ENCODE peak calls at places on chromosomes 16 and 17, in six cellular contexts. One of them, this sample, is unnamed.

GRCh38 chr16:1029259-1029545 is 43.3 kb upstream of the SSTR5 start:
- DNase-seq in adrenal gland: no peak
- DNase-seq in lower leg skin: no peak
- DNase-seq in A549: no peak
- DNase-seq in transverse colon: no peak
- DNase-seq in heart left ventricle: no peak
- DNase-seq in this sample: no peak

GRCh38 chr16:85878875-85879274 is 20.1 kb upstream of the IRF8 start:
- DNase-seq in lower leg skin: peak
- DNase-seq in A549: no peak
- DNase-seq in adrenal gland: no peak
- DNase-seq in transverse colon: no peak
- DNase-seq in heart left ventricle: no peak
- DNase-seq in this sample: no peak

GRCh38 chr16:48188449-48189102 is 32.8 kb upstream of the ABCC12 start:
- DNase-seq in A549: no peak
- DNase-seq in heart left ventricle: no peak
- DNase-seq in transverse colon: no peak
- DNase-seq in adrenal gland: no peak
- DNase-seq in lower leg skin: no peak
- DNase-seq in this sample: no peak

GRCh38 chr16:77190190-77190477 is 856 bp upstream of the MON1B start:
- DNase-seq in heart left ventricle: no peak
- DNase-seq in A549: no peak
- DNase-seq in adrenal gland: no peak
- DNase-seq in lower leg skin: no peak
- DNase-seq in transverse colon: no peak
- DNase-seq in this sample: no peak

GRCh38 chr17:83179378-83179777 is 100.0 kb downstream of the METRNL start:
- DNase-seq in transverse colon: no peak
- DNase-seq in heart left ventricle: peak
- DNase-seq in A549: no peak
- DNase-seq in lower leg skin: peak
- DNase-seq in adrenal gland: no peak
- DNase-seq in this sample: peak

GRCh38 chr16:4981473-4981872 is 23.3 kb downstream of the SEC14L5 start:
- DNase-seq in adrenal gland: peak
- DNase-seq in A549: no peak
- DNase-seq in lower leg skin: no peak
- DNase-seq in transverse colon: no peak
- DNase-seq in heart left ventricle: no peak
- DNase-seq in this sample: no peak

GRCh38 chr17:14747576-14747940 is 446.7 kb downstream of the HS3ST3B1 start:
- DNase-seq in heart left ventricle: no peak
- DNase-seq in adrenal gland: no peak
- DNase-seq in lower leg skin: no peak
- DNase-seq in A549: no peak
- DNase-seq in transverse colon: no peak
- DNase-seq in this sample: no peak

GRCh38 chr17:7208754-7209460 is 10.7 kb downstream of the DLG4 start:
- DNase-seq in lower leg skin: no peak
- DNase-seq in transverse colon: no peak
- DNase-seq in heart left ventricle: no peak
- DNase-seq in adrenal gland: no peak
- DNase-seq in A549: no peak
- DNase-seq in this sample: no peak

GRCh38 chr17:79183221-79184158 is 108.9 kb downstream of the ENGASE start:
- DNase-seq in A549: peak
- DNase-seq in transverse colon: no peak
- DNase-seq in lower leg skin: no peak
- DNase-seq in adrenal gland: no peak
- DNase-seq in heart left ventricle: no peak
- DNase-seq in this sample: no peak

GRCh38 chr17:79182176-79183160 is 107.8 kb downstream of the ENGASE start:
- DNase-seq in adrenal gland: no peak
- DNase-seq in A549: no peak
- DNase-seq in lower leg skin: no peak
- DNase-seq in heart left ventricle: no peak
- DNase-seq in transverse colon: no peak
- DNase-seq in this sample: no peak

GRCh38 chr17:79179334-79179733 is 104.7 kb downstream of the ENGASE start:
- DNase-seq in heart left ventricle: no peak
- DNase-seq in adrenal gland: no peak
- DNase-seq in lower leg skin: no peak
- DNase-seq in A549: no peak
- DNase-seq in transverse colon: no peak
- DNase-seq in this sample: no peak

GRCh38 chr17:79177877-79178276 is 103.3 kb downstream of the ENGASE start:
- DNase-seq in lower leg skin: no peak
- DNase-seq in A549: no peak
- DNase-seq in adrenal gland: no peak
- DNase-seq in heart left ventricle: no peak
- DNase-seq in transverse colon: no peak
- DNase-seq in this sample: no peak

DNA sequence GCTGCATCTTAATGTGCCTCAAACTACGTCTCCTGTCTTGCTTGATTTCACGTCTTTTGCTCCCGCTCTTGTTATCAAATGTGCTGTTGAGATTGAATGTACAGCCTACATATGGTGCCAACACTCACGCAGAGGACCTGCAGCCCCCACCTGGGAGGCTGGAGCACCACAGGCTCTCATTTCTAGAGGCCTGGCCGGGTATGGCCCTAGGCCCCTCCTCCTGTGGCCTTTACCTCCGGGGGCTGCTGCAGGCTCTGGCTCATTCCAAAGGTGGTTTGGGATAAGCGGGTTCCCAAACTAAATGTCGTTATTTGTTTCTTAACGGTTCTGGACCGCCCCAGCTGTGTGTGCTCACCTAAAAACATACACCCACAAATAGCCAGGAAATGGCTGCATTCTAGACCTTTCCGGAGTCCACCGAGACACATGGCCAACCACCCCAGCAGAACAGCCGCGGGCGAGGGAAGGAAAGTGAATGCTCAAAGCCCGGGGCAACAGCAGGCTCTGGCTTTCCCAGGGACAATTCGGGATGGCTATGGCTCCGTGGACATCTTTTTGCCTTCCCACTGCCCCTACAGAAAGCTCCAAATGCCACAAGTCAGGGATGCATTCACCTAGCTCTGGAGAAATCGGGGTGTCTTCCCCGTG is 105.9 kb downstream of the ENGASE start:
- DNase-seq in lower leg skin: no peak
- DNase-seq in heart left ventricle: no peak
- DNase-seq in adrenal gland: no peak
- DNase-seq in A549: no peak
- DNase-seq in transverse colon: no peak
- DNase-seq in this sample: no peak
- TF ChIP-seq POLR2A in lower leg skin: no peak
- TF ChIP-seq POLR2A in heart left ventricle: no peak
- TF ChIP-seq POLR2A in adrenal gland: no peak
- TF ChIP-seq POLR2A in A549: no peak
- TF ChIP-seq POLR2A in transverse colon: no peak
- TF ChIP-seq POLR2A in this sample: no peak

DNA sequence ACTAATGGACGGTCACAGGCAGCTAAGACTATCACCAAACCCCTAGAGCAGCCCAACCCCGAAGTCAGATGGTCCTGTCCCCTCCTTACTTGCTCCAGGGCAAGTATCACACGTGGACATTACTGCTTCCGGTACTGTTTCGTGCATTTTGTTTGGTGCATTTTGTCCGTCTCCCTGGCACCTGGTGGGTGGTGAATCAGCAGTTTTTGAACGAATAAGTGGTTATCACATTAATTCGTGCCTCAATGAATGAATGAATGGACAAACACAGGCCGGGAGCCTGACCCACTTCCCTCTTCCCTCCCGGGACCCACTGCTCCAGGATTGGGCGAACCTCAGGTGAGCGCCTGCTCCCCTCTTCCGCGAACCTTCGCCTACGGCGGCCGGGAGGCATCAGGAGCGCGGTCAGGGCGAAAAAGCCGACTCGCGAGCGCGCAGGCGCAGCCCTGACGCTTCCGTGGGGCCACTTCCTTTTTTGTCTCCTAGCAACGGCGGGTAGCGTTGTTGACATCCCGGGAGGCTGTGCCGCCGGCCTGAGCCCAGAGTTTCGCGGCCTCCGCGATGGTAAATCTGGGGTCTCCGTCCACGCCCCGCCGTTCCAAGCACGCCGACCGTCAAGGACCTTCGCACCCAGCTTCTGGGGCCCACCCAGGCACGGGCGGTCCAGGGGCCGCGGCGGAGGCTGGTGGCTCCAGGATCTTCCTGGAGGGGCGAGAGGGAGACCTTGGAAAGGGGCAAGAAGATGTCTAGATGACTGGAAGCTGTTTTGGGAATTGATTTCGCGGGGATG is at the start of gene DYNLRB2:
- DNase-seq in heart left ventricle: peak
- DNase-seq in lower leg skin: peak
- DNase-seq in transverse colon: peak
- DNase-seq in adrenal gland: peak
- DNase-seq in A549: peak
- DNase-seq in this sample: peak
- TF ChIP-seq POLR2A in heart left ventricle: no peak
- TF ChIP-seq POLR2A in lower leg skin: no peak
- TF ChIP-seq POLR2A in transverse colon: peak
- TF ChIP-seq POLR2A in adrenal gland: no peak
- TF ChIP-seq POLR2A in A549: peak
- TF ChIP-seq POLR2A in this sample: peak

GRCh38 chr16:67248401-67249177 is at the start of gene SLC9A5:
- DNase-seq in A549: no peak
- DNase-seq in adrenal gland: no peak
- DNase-seq in transverse colon: no peak
- DNase-seq in lower leg skin: no peak
- DNase-seq in heart left ventricle: no peak
- DNase-seq in this sample: no peak

GRCh38 chr16:67245674-67246080 is 1.6 kb downstream of the FHOD1 start:
- DNase-seq in A549: no peak
- DNase-seq in lower leg skin: no peak
- DNase-seq in adrenal gland: no peak
- DNase-seq in transverse colon: no peak
- DNase-seq in heart left ventricle: no peak
- DNase-seq in this sample: no peak

GRCh38 chr16:67246081-67246944 is 968 bp downstream of the FHOD1 start:
- DNase-seq in adrenal gland: peak
- DNase-seq in lower leg skin: peak
- DNase-seq in heart left ventricle: peak
- DNase-seq in A549: peak
- DNase-seq in transverse colon: peak
- DNase-seq in this sample: peak

GRCh38 chr16:67247698-67248400 is 568 bp upstream of the FHOD1 start:
- DNase-seq in heart left ventricle: no peak
- DNase-seq in lower leg skin: no peak
- DNase-seq in A549: no peak
- DNase-seq in adrenal gland: no peak
- DNase-seq in transverse colon: no peak
- DNase-seq in this sample: no peak

GRCh38 chr16:67246945-67247697 is at the start of gene FHOD1:
- DNase-seq in lower leg skin: peak
- DNase-seq in A549: peak
- DNase-seq in transverse colon: peak
- DNase-seq in adrenal gland: peak
- DNase-seq in heart left ventricle: peak
- DNase-seq in this sample: peak
- TF ChIP-seq POLR2A in lower leg skin: no peak
- TF ChIP-seq POLR2A in A549: peak
- TF ChIP-seq POLR2A in transverse colon: peak
- TF ChIP-seq POLR2A in adrenal gland: peak
- TF ChIP-seq POLR2A in heart left ventricle: peak
- TF ChIP-seq POLR2A in this sample: peak

GRCh38 chr16:8962393-8963009 is 1.2 kb downstream of the USP7 start:
- DNase-seq in heart left ventricle: no peak
- DNase-seq in adrenal gland: no peak
- DNase-seq in A549: no peak
- DNase-seq in lower leg skin: no peak
- DNase-seq in transverse colon: peak
- DNase-seq in this sample: no peak
- TF ChIP-seq POLR2A in heart left ventricle: no peak
- TF ChIP-seq POLR2A in adrenal gland: no peak
- TF ChIP-seq POLR2A in A549: no peak
- TF ChIP-seq POLR2A in lower leg skin: no peak
- TF ChIP-seq POLR2A in transverse colon: peak
- TF ChIP-seq POLR2A in this sample: no peak

GRCh38 chr17:40500190-40500589 is 1.2 kb downstream of the TNS4 start:
- DNase-seq in transverse colon: no peak
- DNase-seq in adrenal gland: no peak
- DNase-seq in heart left ventricle: no peak
- DNase-seq in A549: no peak
- DNase-seq in lower leg skin: peak
- DNase-seq in this sample: no peak

GRCh38 chr17:40500709-40501108 is 714 bp downstream of the TNS4 start:
- DNase-seq in transverse colon: no peak
- DNase-seq in heart left ventricle: no peak
- DNase-seq in lower leg skin: peak
- DNase-seq in adrenal gland: no peak
- DNase-seq in A549: no peak
- DNase-seq in this sample: no peak

GRCh38 chr17:40501499-40501911 is at the start of gene TNS4:
- DNase-seq in lower leg skin: peak
- DNase-seq in adrenal gland: no peak
- DNase-seq in A549: no peak
- DNase-seq in heart left ventricle: no peak
- DNase-seq in transverse colon: peak
- DNase-seq in this sample: peak

GRCh38 chr17:40498281-40499084 is 2.9 kb downstream of the TNS4 start:
- DNase-seq in adrenal gland: no peak
- DNase-seq in A549: no peak
- DNase-seq in lower leg skin: no peak
- DNase-seq in heart left ventricle: no peak
- DNase-seq in transverse colon: no peak
- DNase-seq in this sample: no peak

DNA sequence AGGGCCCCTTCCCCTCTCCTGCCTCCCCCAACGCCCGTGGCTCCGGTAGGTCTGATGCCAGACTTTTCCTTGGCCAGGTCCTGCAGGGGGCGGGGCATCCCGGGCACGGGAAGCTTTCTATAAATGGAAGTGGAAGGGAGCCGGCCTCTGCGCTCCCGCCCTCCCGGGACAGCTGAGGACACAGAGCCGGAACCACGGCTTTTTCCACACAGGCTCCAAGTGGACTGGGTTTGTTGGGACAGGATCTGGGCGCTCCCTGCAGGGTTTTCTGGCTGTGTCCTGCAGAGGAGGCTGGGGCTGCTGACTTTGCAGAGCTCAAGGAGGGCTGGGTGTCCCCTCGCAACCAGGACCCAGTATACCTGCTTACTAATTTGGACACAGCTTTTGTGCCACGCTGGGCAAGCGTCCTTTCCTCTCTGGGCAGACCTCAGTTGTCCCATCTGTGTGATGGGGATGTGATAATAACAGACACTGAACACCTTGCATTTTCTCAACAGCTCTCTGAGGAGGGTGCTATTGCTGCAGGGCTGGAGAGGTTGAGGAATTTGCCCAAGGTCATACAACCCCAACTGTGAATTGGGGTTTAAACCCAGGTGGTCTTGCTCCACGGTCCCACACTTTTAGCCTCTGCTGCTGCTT is 1.8 kb downstream of the TNS4 start:
- DNase-seq in lower leg skin: peak
- DNase-seq in A549: peak
- DNase-seq in heart left ventricle: peak
- DNase-seq in transverse colon: peak
- DNase-seq in adrenal gland: peak
- DNase-seq in this sample: peak
- TF ChIP-seq POLR2A in lower leg skin: no peak
- TF ChIP-seq POLR2A in A549: peak
- TF ChIP-seq POLR2A in heart left ventricle: no peak
- TF ChIP-seq POLR2A in transverse colon: peak
- TF ChIP-seq POLR2A in adrenal gland: no peak
- TF ChIP-seq POLR2A in this sample: peak